ENCODE peak calls at places on chromosomes 13 and 19, in four cellular contexts. D, W, G and O are unnamed samples.

GRCh38 chr19:20247016-20247683 is 80.1 kb downstream of the ZNF486 start:
- DNase-seq in D (peak; percentile 25), W (peak; percentile 69), G (no peak), O (peak; percentile 62)

GRCh38 chr19:56071151-56071550 is 49.9 kb downstream of the ZNF787 start:
- DNase-seq in D (no peak), W (peak; percentile 63), G (peak; percentile 39), O (no peak)

GRCh38 chr13:21825801-21826200 is 154.9 kb downstream of the FGF9 start:
- DNase-seq in D (no peak), W (no peak), G (no peak), O (no peak)

GRCh38 chr19:34512254-34512796 is 30.8 kb downstream of the WTIP start:
- DNase-seq in D (no peak), W (no peak), G (no peak), O (no peak)

GRCh38 chr13:25678398-25678797 is 306.6 kb downstream of the ATP8A2 start:
- DNase-seq in D (peak; percentile 5), W (no peak), G (no peak), O (no peak)

GRCh38 chr19:27775395-27775794 is 1437.6 kb downstream of the UQCRFS1 start:
- DNase-seq in D (no peak), W (no peak), G (no peak), O (no peak)

GRCh38 chr19:35828694-35829301 is 16.2 kb upstream of the PRODH2 start:
- DNase-seq in D (peak; percentile 51), W (peak; percentile 93), G (peak; percentile 82), O (peak; percentile 32)

GRCh38 chr19:15194938-15195337 is 5.9 kb downstream of the NOTCH3 start:
- DNase-seq in D (no peak), W (no peak), G (no peak), O (no peak)

GRCh38 chr19:55603581-55604292 is 1.7 kb upstream of the ZNF865 start:
- DNase-seq in D (no peak), W (peak; percentile 93), G (no peak), O (no peak)

GRCh38 chr13:67574320-67575233 is 344.4 kb upstream of the PCDH9 start:
- DNase-seq in D (no peak), W (no peak), G (no peak), O (no peak)

GRCh38 chr19:4058696-4059492 is 7.8 kb downstream of the ZBTB7A start:
- DNase-seq in D (no peak), W (peak; percentile 5), G (no peak), O (no peak)

GRCh38 chr19:4059493-4059880 is 7.2 kb downstream of the ZBTB7A start:
- DNase-seq in D (no peak), W (no peak), G (no peak), O (no peak)

GRCh38 chr19:4059931-4060620 is 6.6 kb downstream of the ZBTB7A start:
- DNase-seq in D (peak; percentile 69), W (peak; percentile 33), G (no peak), O (no peak)

GRCh38 chr19:4060621-4061177 is 6.0 kb downstream of the ZBTB7A start:
- DNase-seq in D (no peak), W (no peak), G (no peak), O (no peak)

DNA sequence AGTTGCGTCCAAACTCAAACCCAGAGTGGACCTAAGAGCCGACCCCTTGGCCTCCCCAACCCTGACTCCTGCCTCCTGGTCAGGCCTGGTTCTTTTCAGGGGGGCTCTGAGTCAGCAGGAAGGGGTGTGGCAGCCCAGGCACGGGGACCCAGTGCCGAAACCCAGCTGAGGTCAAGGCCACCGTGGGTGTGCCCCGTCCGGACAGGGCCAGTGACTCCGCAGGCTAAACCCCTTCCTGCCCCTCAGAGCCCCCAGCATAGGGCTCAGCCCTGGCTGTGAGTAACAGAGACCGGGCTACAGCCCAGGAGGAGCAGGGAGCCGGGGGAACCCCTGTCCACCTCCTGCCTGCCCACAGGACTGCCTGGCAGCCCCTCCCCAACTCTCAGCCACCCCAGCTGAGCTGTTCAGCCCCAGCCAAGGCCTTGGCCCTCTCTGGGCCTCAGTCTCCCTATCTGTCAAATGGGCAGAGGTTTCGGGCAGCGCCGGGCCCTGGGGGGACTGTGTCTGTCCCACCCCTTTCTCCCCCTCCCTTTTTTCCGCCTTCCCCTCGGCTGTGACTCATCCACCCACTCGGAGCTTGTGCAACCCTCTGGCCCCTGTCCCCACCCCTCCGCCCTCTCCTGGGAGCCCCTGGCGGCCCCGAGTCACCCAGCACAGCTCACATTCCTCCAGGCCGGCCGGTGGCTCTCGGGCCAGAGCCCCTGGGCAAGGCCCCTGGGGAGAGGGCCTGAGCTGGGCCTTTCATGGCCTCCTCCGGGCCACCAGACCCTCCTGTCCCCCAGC is 8.6 kb downstream of the ZBTB7A start:
- DNase-seq in D (peak; percentile 63), W (peak; percentile 1), G (peak; percentile 63), O (no peak)
- H3K4me3 ChIP-seq in D (no peak overlapping the region), W (no peak overlapping the region), G (no peak overlapping the region), O (no peak overlapping the region)

DNA sequence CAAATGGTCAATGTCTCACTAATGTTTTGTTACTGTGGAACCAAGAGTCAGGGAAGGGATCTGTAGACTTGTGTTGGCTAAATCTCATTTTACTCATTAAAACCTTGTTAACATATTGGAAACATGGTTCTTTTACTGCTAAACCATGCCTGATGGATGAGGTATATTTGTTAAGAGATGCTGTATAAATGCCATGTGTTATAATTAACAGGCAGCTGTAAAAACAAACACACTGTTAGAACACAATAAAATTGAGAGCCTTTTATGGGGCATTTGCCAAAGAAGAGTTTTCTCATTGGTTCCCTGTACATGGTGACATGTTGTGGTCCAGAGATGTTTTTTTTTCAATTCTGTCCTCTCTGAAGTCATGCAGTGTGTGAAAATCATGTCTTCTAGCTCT is 121.9 kb downstream of the ESD start:
- DNase-seq in D (no peak), W (no peak), G (no peak), O (no peak)
- H3K4me1 ChIP-seq in D (peaks cover 11% of the 10 kb centered on the region), W (no peaks in the 10 kb centered on the region), G (peaks cover 37% of the 10 kb centered on the region), O (no peaks in the 10 kb centered on the region)

GRCh38 chr19:1843646-1844394 is 4.5 kb downstream of the REXO1 start:
- DNase-seq in D (no peak), W (peak; percentile 73), G (no peak), O (no peak)

GRCh38 chr19:1847348-1847683 is 967 bp downstream of the REXO1 start:
- DNase-seq in D (no peak), W (no peak), G (no peak), O (no peak)

GRCh38 chr19:1844536-1845515 is 3.5 kb downstream of the REXO1 start:
- DNase-seq in D (no peak), W (no peak), G (no peak), O (no peak)

GRCh38 chr19:1846517-1847205 is 1.6 kb downstream of the REXO1 start:
- DNase-seq in D (no peak), W (no peak), G (no peak), O (no peak)

DNA sequence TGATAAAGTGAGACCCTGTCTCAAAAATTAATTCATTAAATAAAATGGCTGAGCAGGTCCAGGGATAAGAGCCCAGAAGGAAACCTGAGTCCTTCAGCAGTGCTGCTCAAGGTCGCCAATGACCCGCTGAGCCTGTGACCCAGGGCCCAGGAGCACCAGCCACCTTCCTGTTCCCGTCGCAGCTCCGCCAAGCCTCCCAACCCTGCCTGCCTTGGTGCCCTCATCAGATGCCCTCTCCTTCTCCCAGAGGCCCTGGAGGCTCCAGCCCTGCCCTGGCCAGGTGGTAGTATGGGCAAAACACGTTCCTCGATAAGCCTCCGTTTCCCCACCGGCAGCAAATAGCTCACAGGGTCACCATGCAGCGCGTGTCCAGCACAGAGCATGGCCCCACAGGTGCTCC is 2.6 kb downstream of the REXO1 start:
- DNase-seq in D (no peak), W (no peak), G (no peak), O (no peak)
- H3K4me3 ChIP-seq in D (no peak overlapping the region), W (no peak overlapping the region), G (no peak overlapping the region), O (no peak overlapping the region)

GRCh38 chr13:40975441-40975840 is 43.7 kb downstream of the ELF1 start:
- DNase-seq in D (no peak), W (no peak), G (no peak), O (no peak)
- H3K4me1 ChIP-seq in D (peaks cover 78% of the 10 kb centered on the region), W (no peaks in the 10 kb centered on the region), G (peaks cover 62% of the 10 kb centered on the region), O (no peaks in the 10 kb centered on the region)

GRCh38 chr19:49497790-49498106 is 1.5 kb downstream of the RPS11 start:
- DNase-seq in D (no peak), W (no peak), G (no peak), O (no peak)
- H3K4me3 ChIP-seq in D (peak overlapping the region; percentile 95), W (peak overlapping the region; percentile 100), G (peak overlapping the region; percentile 93), O (peak overlapping the region; percentile 86)